ENCODE peak calls at places on chromosomes 7 and 10, in five cellular contexts. C is CD8-positive, alpha-beta memory T cell; J is cardiac muscle cell; M is suprapubic skin; S is aorta. H is an unnamed sample. For H3K9me3, the result is how much of the 10 kb centered on the place peaks cover.

GRCh38 chr7:107652642-107653041 is 8.0 kb upstream of the SLC26A4 start:
- DNase-seq in J (no peak), S (no peak), C (no peak), M (no peak), H (no peak)

GRCh38 chr7:90717286-90718060 is 121.4 kb downstream of the CDK14 start:
- DNase-seq in M (no peak), S (no peak), J (peak), C (no peak), H (peak)

GRCh38 chr10:17954856-17955255 is 3.1 kb downstream of the SLC39A12 start:
- DNase-seq in J (no peak), S (no peak), M (no peak), C (no peak), H (no peak)

GRCh38 chr7:154425326-154425725 is 373.1 kb downstream of the DPP6 start:
- DNase-seq in M (no peak), C (no peak), J (no peak), S (no peak), H (no peak)

GRCh38 chr10:44369851-44370250 is 15.0 kb downstream of the CXCL12 start:
- DNase-seq in M (no peak), S (no peak), C (no peak), J (peak), H (no peak)

GRCh38 chr10:48458662-48459048 is 146.2 kb downstream of the ARHGAP22 start:
- DNase-seq in M (peak), J (no peak), C (no peak), S (no peak), H (no peak)

GRCh38 chr10:18158698-18159342 is 18.6 kb downstream of the CACNB2 start:
- DNase-seq in J (peak), C (no peak), M (no peak), S (no peak), H (no peak)

GRCh38 chr10:80075781-80076180 is 2.7 kb upstream of the TMEM254 start:
- DNase-seq in S (no peak), M (no peak), C (no peak), J (peak), H (no peak)

GRCh38 chr10:28892818-28893547 is 215.7 kb downstream of the BAMBI start:
- DNase-seq in J (peak), M (no peak), S (no peak), C (no peak), H (no peak)

GRCh38 chr10:91415816-91416215 is 5.7 kb downstream of the HECTD2 start:
- DNase-seq in M (no peak), J (no peak), C (no peak), S (no peak), H (no peak)

GRCh38 chr10:71272122-71272771 is 46.8 kb upstream of the SLC29A3 start:
- DNase-seq in C (no peak), S (no peak), M (no peak), J (peak), H (no peak)

GRCh38 chr7:101172854-101173751 is 7.0 kb downstream of the NAT16 start:
- DNase-seq in C (no peak), M (no peak), J (peak), S (peak), H (peak)

GRCh38 chr7:65444211-65444842 is 70.7 kb downstream of the ZNF92 start:
- DNase-seq in M (no peak), S (no peak), J (no peak), C (no peak), H (no peak)

GRCh38 chr7:15326044-15326644 is 235.7 kb downstream of the AGMO start:
- DNase-seq in J (peak), S (no peak), M (no peak), C (no peak), H (no peak)

GRCh38 chr10:86359111-86359510 is 7.5 kb downstream of the GRID1 start:
- DNase-seq in C (no peak), M (peak), S (peak), J (no peak), H (peak)

GRCh38 chr10:30865141-30865926 is 166.3 kb downstream of the ZNF438 start:
- DNase-seq in J (peak), S (no peak), C (no peak), M (no peak), H (no peak)

GRCh38 chr10:103181244-103181643 is 11.8 kb downstream of the NT5C2 start:
- DNase-seq in S (no peak), C (no peak), M (no peak), J (peak), H (no peak)

GRCh38 chr7:88758355-88759215 is 915 bp upstream of the ZNF804B start:
- DNase-seq in J (peak), S (peak), M (no peak), C (no peak), H (peak)

GRCh38 chr7:105015631-105015965 is 1.6 kb downstream of the KMT2E start:
- DNase-seq in C (peak), M (no peak), S (no peak), J (peak), H (no peak)

GRCh38 chr7:24982917-24983316 is 2.9 kb upstream of the OSBPL3 start:
- DNase-seq in C (no peak), S (no peak), M (no peak), J (no peak), H (no peak)

GRCh38 chr7:98324782-98325181 is 43.3 kb downstream of the BRI3 start:
- DNase-seq in C (no peak), M (no peak), J (no peak), S (no peak), H (no peak)

GRCh38 chr10:99429521-99430095 is 816 bp downstream of the GOT1 start:
- DNase-seq in J (no peak), C (no peak), M (no peak), S (no peak), H (no peak)

GRCh38 chr7:106165328-106165727 is 53.2 kb upstream of the SYPL1 start:
- DNase-seq in S (no peak), M (no peak), C (no peak), J (peak), H (no peak)

GRCh38 chr10:48792687-48793096 is 108.0 kb downstream of the WDFY4 start:
- DNase-seq in M (no peak), J (peak), S (no peak), C (no peak), H (no peak)

GRCh38 chr7:68917041-68917651 is 681.1 kb upstream of the AUTS2 start:
- DNase-seq in C (no peak), S (no peak), M (no peak), J (no peak), H (no peak)

DNA sequence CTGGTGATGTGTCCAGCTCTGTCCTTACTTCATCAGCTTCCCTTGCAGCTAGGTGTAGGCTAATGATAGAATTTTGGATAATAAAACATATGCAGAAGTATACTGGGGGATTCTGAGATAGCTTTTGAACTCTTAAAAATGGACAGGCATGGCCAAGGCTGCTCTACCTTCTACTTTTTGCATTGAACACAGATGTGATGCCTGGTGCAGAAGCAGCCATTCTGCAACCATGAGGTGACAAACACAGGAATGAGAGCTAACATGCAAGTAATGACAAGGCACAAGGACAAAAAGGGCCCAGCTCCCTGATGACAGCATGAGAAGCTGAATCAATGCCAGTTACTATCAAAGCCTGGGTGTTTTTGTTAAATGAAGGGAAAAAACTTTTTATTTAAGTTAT is 686.5 kb upstream of the AUTS2 start:
- DNase-seq in S (no peak), C (no peak), J (no peak), M (no peak), H (no peak)
- H3K9me3 ChIP-seq in S (under half), C (under half), J (under half), M (under half), H (under half)

GRCh38 chr10:108980869-108981268 is 942.4 kb downstream of the XPNPEP1 start:
- DNase-seq in S (no peak), J (no peak), M (no peak), C (no peak), H (no peak)
- H3K9me3 ChIP-seq in S (under half), J (under half), M (under half), C (under half), H (under half)

GRCh38 chr7:258476-259190 is 31.3 kb upstream of the FOXL3 start:
- DNase-seq in J (no peak), S (peak), C (no peak), M (peak), H (no peak)
- H3K9me3 ChIP-seq in J (under half), S (under half), C (under half), M (under half), H (under half)

GRCh38 chr7:9453521-9453920 is 1020.1 kb downstream of the NXPH1 start:
- DNase-seq in S (no peak), C (no peak), J (no peak), M (no peak), H (no peak)
- H3K9me3 ChIP-seq in S (under half), C (under half), J (under half), M (under half), H (under half)

DNA sequence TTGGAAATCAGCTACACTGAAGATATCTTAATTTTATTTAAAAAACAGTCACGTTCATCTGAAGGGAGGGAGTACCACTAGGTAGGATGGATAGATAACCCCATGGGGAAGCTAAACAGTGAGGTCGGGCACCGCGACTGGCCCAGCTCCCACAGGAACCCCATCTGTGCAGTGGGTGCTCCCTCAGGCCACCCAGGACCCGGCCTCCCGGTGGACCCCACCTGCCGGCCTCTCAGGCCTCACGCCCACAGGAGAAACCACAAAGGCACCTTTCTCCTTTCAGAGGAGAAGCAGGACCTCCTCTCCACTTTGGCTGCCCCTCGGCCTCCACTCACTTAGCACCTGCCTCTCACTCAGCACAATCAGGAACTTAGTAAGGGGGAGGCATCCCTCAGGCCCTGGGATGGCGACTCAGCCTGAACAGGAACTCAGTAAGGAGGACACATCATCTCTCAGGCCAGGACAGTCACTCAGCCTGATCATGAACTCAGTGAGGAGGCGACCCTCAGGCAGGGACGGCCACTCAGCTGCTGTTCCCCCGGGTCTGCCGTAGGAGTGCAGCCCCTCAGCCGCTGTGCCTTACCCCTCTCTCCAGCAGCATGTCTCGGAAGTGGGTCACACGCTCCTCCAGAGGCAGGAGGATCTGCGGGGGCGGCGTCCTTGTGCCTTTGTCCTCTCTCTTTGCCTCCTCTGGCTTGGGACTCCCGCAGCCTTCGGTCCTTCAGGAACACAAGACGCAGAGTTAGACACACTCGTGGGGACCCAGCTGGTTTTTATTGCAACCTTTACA is 195.1 kb downstream of the TCERG1L start:
- DNase-seq in C (no peak), J (no peak), M (no peak), S (no peak), H (no peak)
- H3K9me3 ChIP-seq in C (under half), J (under half), M (under half), S (under half), H (under half)

GRCh38 chr10:117969592-117969991 is 77.1 kb downstream of the RAB11FIP2 start:
- DNase-seq in M (no peak), S (no peak), J (no peak), C (no peak), H (no peak)
- H3K9me3 ChIP-seq in M (under half), S (under half), J (under half), C (under half), H (under half)

GRCh38 chr10:124073642-124074377 is 19.6 kb downstream of the CHST15 start:
- DNase-seq in M (no peak), S (no peak), C (no peak), J (no peak), H (no peak)

GRCh38 chr10:124074471-124075109 is 18.8 kb downstream of the CHST15 start:
- DNase-seq in J (no peak), S (peak), M (no peak), C (no peak), H (no peak)

GRCh38 chr10:124077216-124077615 is 16.2 kb downstream of the CHST15 start:
- DNase-seq in M (no peak), C (no peak), S (no peak), J (no peak), H (no peak)

GRCh38 chr10:124076334-124076733 is 17.1 kb downstream of the CHST15 start:
- DNase-seq in S (no peak), J (no peak), M (no peak), C (no peak), H (no peak)

GRCh38 chr10:124075116-124075955 is 18.1 kb downstream of the CHST15 start:
- DNase-seq in S (no peak), M (no peak), J (no peak), C (no peak), H (no peak)
- H3K9me3 ChIP-seq in S (under half), M (under half), J (under half), C (under half), H (under half)

DNA sequence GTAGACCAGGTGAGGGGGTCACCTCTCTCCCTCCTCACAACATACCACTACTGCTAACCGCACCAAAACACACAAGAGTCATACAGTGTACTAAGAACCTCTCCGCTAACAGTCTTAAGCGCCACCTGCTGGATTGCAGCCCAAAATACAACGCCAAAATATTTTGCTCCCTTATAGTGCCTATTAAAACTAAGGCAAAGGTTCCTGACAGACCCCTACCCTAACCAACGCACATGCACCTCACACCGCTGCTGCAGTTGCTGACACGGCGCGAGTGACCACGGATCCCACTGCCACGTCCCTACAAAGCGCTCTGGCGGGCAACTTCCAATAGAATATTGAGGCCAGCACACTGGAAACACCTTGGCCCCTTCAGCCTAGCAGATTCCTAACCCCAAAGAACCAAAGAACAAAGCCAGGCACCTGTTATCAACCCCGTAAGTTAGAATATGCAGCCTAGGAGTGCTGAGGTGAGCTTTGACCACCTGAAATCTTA is 563.6 kb upstream of the SEMA3D start:
- DNase-seq in M (no peak), J (peak), C (no peak), S (no peak), H (no peak)
- H3K9me3 ChIP-seq in M (under half), J (under half), C (under half), S (under half), H (under half)

H was measured in right lobe of liver.